ENCODE peak calls at places on chromosomes 12 and 14, in five cellular contexts. One of them, this sample, is unnamed.

GRCh38 chr12:8912910-8913309 is 1.4 kb upstream of the PHC1 start:
- DNase-seq in vagina: no peak
- DNase-seq in left ventricle myocardium inferior: no peak
- DNase-seq in GM12865: peak; percentile 26
- DNase-seq in CD4-positive, alpha-beta T cell: no peak
- DNase-seq in this sample: peak; percentile 4

GRCh38 chr12:104049278-104050257 is at the start of gene GLT8D2:
- DNase-seq in GM12865: no peak
- DNase-seq in left ventricle myocardium inferior: peak; percentile 64
- DNase-seq in CD4-positive, alpha-beta T cell: no peak
- DNase-seq in vagina: no peak
- DNase-seq in this sample: peak; percentile 24

GRCh38 chr12:130041983-130042812 is 120.1 kb upstream of the FZD10 start:
- DNase-seq in CD4-positive, alpha-beta T cell: peak; percentile 21
- DNase-seq in left ventricle myocardium inferior: no peak
- DNase-seq in vagina: no peak
- DNase-seq in GM12865: no peak
- DNase-seq in this sample: no peak

GRCh38 chr14:59252772-59253500 is 64.5 kb downstream of the DAAM1 start:
- DNase-seq in left ventricle myocardium inferior: no peak
- DNase-seq in vagina: no peak
- DNase-seq in GM12865: no peak
- DNase-seq in CD4-positive, alpha-beta T cell: no peak
- DNase-seq in this sample: no peak

GRCh38 chr12:62643470-62643869 is 176.8 kb downstream of the MON2 start:
- DNase-seq in vagina: no peak
- DNase-seq in left ventricle myocardium inferior: no peak
- DNase-seq in CD4-positive, alpha-beta T cell: no peak
- DNase-seq in GM12865: no peak
- DNase-seq in this sample: no peak

GRCh38 chr12:106841471-106842302 is 67.2 kb downstream of the RIC8B start:
- DNase-seq in GM12865: peak; percentile 45
- DNase-seq in CD4-positive, alpha-beta T cell: peak; percentile 3
- DNase-seq in vagina: no peak
- DNase-seq in left ventricle myocardium inferior: no peak
- DNase-seq in this sample: peak; percentile 61

GRCh38 chr14:32010561-32011188 is 66.4 kb upstream of the ARHGAP5 start:
- DNase-seq in CD4-positive, alpha-beta T cell: no peak
- DNase-seq in vagina: no peak
- DNase-seq in left ventricle myocardium inferior: no peak
- DNase-seq in GM12865: no peak
- DNase-seq in this sample: no peak

GRCh38 chr12:95102916-95103671 is 29.7 kb upstream of the NR2C1 start:
- DNase-seq in vagina: no peak
- DNase-seq in left ventricle myocardium inferior: no peak
- DNase-seq in GM12865: peak; percentile 86
- DNase-seq in CD4-positive, alpha-beta T cell: no peak
- DNase-seq in this sample: peak; percentile 59

GRCh38 chr12:132100306-132101065 is 43.6 kb downstream of the DDX51 start:
- DNase-seq in CD4-positive, alpha-beta T cell: no peak
- DNase-seq in vagina: no peak
- DNase-seq in GM12865: no peak
- DNase-seq in left ventricle myocardium inferior: no peak
- DNase-seq in this sample: no peak

GRCh38 chr14:99703381-99703780 is 19.3 kb downstream of the CYP46A1 start:
- DNase-seq in GM12865: no peak
- DNase-seq in left ventricle myocardium inferior: no peak
- DNase-seq in CD4-positive, alpha-beta T cell: no peak
- DNase-seq in vagina: no peak
- DNase-seq in this sample: no peak

GRCh38 chr12:109598428-109598854 is 24.8 kb downstream of the MVK start:
- DNase-seq in left ventricle myocardium inferior: no peak
- DNase-seq in vagina: no peak
- DNase-seq in GM12865: no peak
- DNase-seq in CD4-positive, alpha-beta T cell: no peak
- DNase-seq in this sample: no peak

GRCh38 chr14:33754264-33754663 is 196.6 kb downstream of the EGLN3 start:
- DNase-seq in left ventricle myocardium inferior: no peak
- DNase-seq in GM12865: no peak
- DNase-seq in CD4-positive, alpha-beta T cell: no peak
- DNase-seq in vagina: no peak
- DNase-seq in this sample: no peak

GRCh38 chr12:127125607-127126259 is 1141.2 kb upstream of the TMEM132C start:
- DNase-seq in GM12865: peak; percentile 81
- DNase-seq in vagina: no peak
- DNase-seq in left ventricle myocardium inferior: no peak
- DNase-seq in CD4-positive, alpha-beta T cell: no peak
- DNase-seq in this sample: no peak

GRCh38 chr14:77436042-77436441 is 12.7 kb upstream of the NOXRED1 start:
- DNase-seq in left ventricle myocardium inferior: no peak
- DNase-seq in CD4-positive, alpha-beta T cell: no peak
- DNase-seq in GM12865: no peak
- DNase-seq in vagina: no peak
- DNase-seq in this sample: no peak

GRCh38 chr14:100576091-100577085 is 10.8 kb downstream of the BEGAIN start:
- DNase-seq in GM12865: no peak
- DNase-seq in CD4-positive, alpha-beta T cell: no peak
- DNase-seq in left ventricle myocardium inferior: peak; percentile 4
- DNase-seq in vagina: no peak
- DNase-seq in this sample: no peak

GRCh38 chr12:7907009-7907408 is 29.0 kb downstream of the SLC2A3 start:
- DNase-seq in CD4-positive, alpha-beta T cell: no peak
- DNase-seq in GM12865: peak; percentile 14
- DNase-seq in left ventricle myocardium inferior: no peak
- DNase-seq in vagina: no peak
- DNase-seq in this sample: peak; percentile 60

GRCh38 chr12:13941258-13942249 is 39.8 kb downstream of the GRIN2B start:
- DNase-seq in left ventricle myocardium inferior: no peak
- DNase-seq in CD4-positive, alpha-beta T cell: no peak
- DNase-seq in vagina: no peak
- DNase-seq in GM12865: peak; percentile 71
- DNase-seq in this sample: peak; percentile 58

GRCh38 chr12:51415931-51416330 is 8.7 kb upstream of the SLC4A8 start:
- DNase-seq in CD4-positive, alpha-beta T cell: no peak
- DNase-seq in vagina: no peak
- DNase-seq in GM12865: no peak
- DNase-seq in left ventricle myocardium inferior: no peak
- DNase-seq in this sample: no peak

GRCh38 chr12:108312885-108313203 is 26.3 kb downstream of the CMKLR1 start:
- DNase-seq in GM12865: no peak
- DNase-seq in left ventricle myocardium inferior: peak; percentile 74
- DNase-seq in CD4-positive, alpha-beta T cell: no peak
- DNase-seq in vagina: no peak
- DNase-seq in this sample: no peak

GRCh38 chr12:122226366-122227222 is 742 bp upstream of the DIABLO start:
- DNase-seq in CD4-positive, alpha-beta T cell: no peak
- DNase-seq in vagina: no peak
- DNase-seq in left ventricle myocardium inferior: no peak
- DNase-seq in GM12865: peak; percentile 5
- DNase-seq in this sample: no peak
- TF ChIP-seq CTCF in CD4-positive, alpha-beta T cell: no peak
- TF ChIP-seq CTCF in vagina: no peak
- TF ChIP-seq CTCF in left ventricle myocardium inferior: no peak
- TF ChIP-seq CTCF in GM12865: no peak
- TF ChIP-seq CTCF in this sample: no peak

GRCh38 chr12:41190360-41190759 is 2.2 kb downstream of the PDZRN4 start:
- DNase-seq in GM12865: no peak
- DNase-seq in vagina: no peak
- DNase-seq in CD4-positive, alpha-beta T cell: no peak
- DNase-seq in left ventricle myocardium inferior: no peak
- DNase-seq in this sample: peak; percentile 14
- TF ChIP-seq CTCF in GM12865: peak; percentile 24
- TF ChIP-seq CTCF in vagina: no peak
- TF ChIP-seq CTCF in CD4-positive, alpha-beta T cell: no peak
- TF ChIP-seq CTCF in left ventricle myocardium inferior: peak; percentile 36
- TF ChIP-seq CTCF in this sample: peak; percentile 43

DNA sequence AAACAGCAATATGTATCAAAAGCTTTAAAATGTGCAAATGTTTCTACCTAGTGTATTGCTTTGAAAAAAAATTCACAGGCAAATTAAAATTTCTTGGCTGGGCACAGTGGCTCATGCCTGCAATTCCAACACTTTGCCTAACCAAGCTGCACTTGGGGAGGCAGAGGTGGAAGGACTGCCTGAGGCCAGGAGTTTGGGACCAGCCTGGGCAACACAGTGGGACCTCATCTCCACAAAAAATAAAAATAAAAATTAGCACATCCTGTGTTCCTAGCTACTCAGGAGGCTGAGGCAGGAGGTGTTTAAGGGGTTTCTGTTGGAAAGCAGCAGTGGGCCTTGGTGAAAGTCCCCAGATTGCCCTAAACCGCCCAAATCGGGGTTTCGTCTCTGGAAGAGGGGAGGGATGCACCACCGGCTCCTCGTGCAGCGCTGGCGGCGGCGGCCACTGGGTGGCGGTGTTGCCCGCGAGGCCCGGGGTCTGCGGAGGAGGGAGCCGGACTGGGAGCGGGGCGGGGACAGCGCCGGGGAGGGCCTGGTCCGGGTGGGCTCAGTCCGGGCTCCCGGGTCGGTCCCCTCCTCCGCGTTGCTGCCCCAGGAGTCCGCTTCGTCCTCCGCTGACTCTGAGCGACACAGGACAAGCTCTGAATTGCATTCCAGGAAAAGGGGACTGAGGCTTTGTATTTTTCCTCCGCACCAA is 265.6 kb downstream of the AACS start:
- DNase-seq in GM12865: peak; percentile 41
- DNase-seq in vagina: no peak
- DNase-seq in left ventricle myocardium inferior: peak; percentile 62
- DNase-seq in CD4-positive, alpha-beta T cell: peak; percentile 13
- DNase-seq in this sample: peak; percentile 52
- TF ChIP-seq CTCF in GM12865: peak; percentile 93
- TF ChIP-seq CTCF in vagina: peak; percentile 39
- TF ChIP-seq CTCF in left ventricle myocardium inferior: peak; percentile 96
- TF ChIP-seq CTCF in CD4-positive, alpha-beta T cell: peak; percentile 41
- TF ChIP-seq CTCF in this sample: peak; percentile 86

DNA sequence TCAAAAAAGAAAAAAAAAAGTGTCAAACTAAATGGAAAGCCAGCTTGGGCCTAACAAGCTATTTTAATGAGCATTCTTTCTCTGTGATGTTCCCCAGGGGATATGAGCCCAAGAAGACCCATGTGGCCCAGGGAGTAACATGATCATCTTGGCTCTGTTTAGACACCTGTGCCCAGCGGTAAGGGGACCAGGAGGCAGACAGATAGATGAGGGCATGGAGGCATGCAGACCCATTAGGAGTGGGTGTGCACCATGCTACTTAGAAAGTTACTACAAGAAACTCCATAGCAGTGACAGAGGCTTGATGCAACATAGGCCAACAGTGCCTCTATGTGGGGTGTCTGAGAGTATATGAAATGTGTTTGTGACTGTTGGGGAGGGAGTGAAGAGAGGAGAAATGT is 3.1 kb upstream of the CREBL2 start:
- DNase-seq in GM12865: peak; percentile 69
- DNase-seq in CD4-positive, alpha-beta T cell: no peak
- DNase-seq in left ventricle myocardium inferior: no peak
- DNase-seq in vagina: no peak
- DNase-seq in this sample: peak; percentile 29
- TF ChIP-seq CTCF in GM12865: peak; percentile 49
- TF ChIP-seq CTCF in CD4-positive, alpha-beta T cell: no peak
- TF ChIP-seq CTCF in left ventricle myocardium inferior: no peak
- TF ChIP-seq CTCF in vagina: no peak
- TF ChIP-seq CTCF in this sample: no peak

GRCh38 chr12:39581592-39581991 is 38.0 kb downstream of the ABCD2 start:
- DNase-seq in CD4-positive, alpha-beta T cell: no peak
- DNase-seq in left ventricle myocardium inferior: no peak
- DNase-seq in GM12865: no peak
- DNase-seq in vagina: no peak
- DNase-seq in this sample: no peak

GRCh38 chr12:39586811-39587210 is 32.8 kb downstream of the ABCD2 start:
- DNase-seq in vagina: no peak
- DNase-seq in CD4-positive, alpha-beta T cell: no peak
- DNase-seq in GM12865: no peak
- DNase-seq in left ventricle myocardium inferior: no peak
- DNase-seq in this sample: no peak

GRCh38 chr12:39592295-39592694 is 27.3 kb downstream of the ABCD2 start:
- DNase-seq in CD4-positive, alpha-beta T cell: no peak
- DNase-seq in GM12865: no peak
- DNase-seq in vagina: no peak
- DNase-seq in left ventricle myocardium inferior: no peak
- DNase-seq in this sample: no peak

GRCh38 chr12:39587247-39587646 is 32.4 kb downstream of the ABCD2 start:
- DNase-seq in left ventricle myocardium inferior: no peak
- DNase-seq in vagina: no peak
- DNase-seq in CD4-positive, alpha-beta T cell: peak; percentile 9
- DNase-seq in GM12865: peak; percentile 50
- DNase-seq in this sample: peak; percentile 25
- TF ChIP-seq CTCF in left ventricle myocardium inferior: peak; percentile 64
- TF ChIP-seq CTCF in vagina: no peak
- TF ChIP-seq CTCF in CD4-positive, alpha-beta T cell: peak; percentile 76
- TF ChIP-seq CTCF in GM12865: peak; percentile 42
- TF ChIP-seq CTCF in this sample: peak; percentile 17

GRCh38 chr14:102541771-102542170 is 32.2 kb upstream of the ANKRD9 start:
- DNase-seq in vagina: no peak
- DNase-seq in left ventricle myocardium inferior: no peak
- DNase-seq in CD4-positive, alpha-beta T cell: no peak
- DNase-seq in GM12865: no peak
- DNase-seq in this sample: no peak
- TF ChIP-seq CTCF in vagina: no peak
- TF ChIP-seq CTCF in left ventricle myocardium inferior: no peak
- TF ChIP-seq CTCF in CD4-positive, alpha-beta T cell: no peak
- TF ChIP-seq CTCF in GM12865: no peak
- TF ChIP-seq CTCF in this sample: no peak

GRCh38 chr12:78128236-78128635 is 297.5 kb downstream of the NAV3 start:
- DNase-seq in GM12865: no peak
- DNase-seq in vagina: no peak
- DNase-seq in left ventricle myocardium inferior: no peak
- DNase-seq in CD4-positive, alpha-beta T cell: no peak
- DNase-seq in this sample: no peak
- TF ChIP-seq CTCF in GM12865: no peak
- TF ChIP-seq CTCF in vagina: no peak
- TF ChIP-seq CTCF in left ventricle myocardium inferior: no peak
- TF ChIP-seq CTCF in CD4-positive, alpha-beta T cell: no peak
- TF ChIP-seq CTCF in this sample: no peak

DNA sequence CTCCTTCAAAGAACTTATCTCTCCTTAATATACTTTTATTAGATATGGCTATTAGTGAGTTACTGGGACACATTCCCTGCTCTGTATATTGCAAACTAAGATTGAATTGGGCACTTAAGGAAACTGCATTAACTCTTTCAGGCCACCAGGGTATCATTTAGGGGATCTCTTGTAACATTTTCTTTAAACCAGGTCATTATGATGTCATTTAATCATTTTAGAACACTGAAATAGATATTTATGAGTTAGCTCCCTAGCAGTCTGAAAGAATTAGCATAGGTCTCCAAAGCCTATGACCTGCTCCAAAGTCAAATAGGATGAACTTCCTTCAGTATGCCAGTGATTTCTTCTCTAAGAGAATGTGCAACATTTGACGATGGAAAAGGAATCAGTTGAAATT is 506.9 kb downstream of the FOXG1 start:
- DNase-seq in vagina: no peak
- DNase-seq in GM12865: no peak
- DNase-seq in CD4-positive, alpha-beta T cell: no peak
- DNase-seq in left ventricle myocardium inferior: no peak
- DNase-seq in this sample: no peak
- TF ChIP-seq CTCF in vagina: no peak
- TF ChIP-seq CTCF in GM12865: no peak
- TF ChIP-seq CTCF in CD4-positive, alpha-beta T cell: no peak
- TF ChIP-seq CTCF in left ventricle myocardium inferior: no peak
- TF ChIP-seq CTCF in this sample: no peak

This sample was measured in NB4.